ENCODE peak calls at places on chromosome 6, in nine cellular contexts. T, I, E, Y, L, Z, G, K and N are unnamed samples. For H3K4me1, the result is how much of the 10 kb centered on the place peaks cover.

GRCh38 chr6:54073487-54073886 is 37.8 kb upstream of the MLIP start:
- DNase-seq in K (no peak), Z (no peak), I (no peak), Y (no peak), G (no peak), T (no peak), L (no peak), E (no peak), N (no peak)

GRCh38 chr6:169452117-169452868 is 198.6 kb upstream of the THBS2 start:
- DNase-seq in G (peak), Z (no peak), I (peak), Y (no peak), L (peak), K (no peak), T (no peak), E (peak), N (peak)

GRCh38 chr6:163831736-163832135 is 417.2 kb downstream of the QKI start:
- DNase-seq in T (no peak), Y (no peak), G (no peak), Z (no peak), E (no peak), K (no peak), I (no peak), L (no peak), N (no peak)

GRCh38 chr6:35468980-35469710 is 944 bp downstream of the RPL10A start:
- DNase-seq in I (no peak), K (no peak), G (peak), Y (peak), E (no peak), L (no peak), Z (no peak), T (no peak), N (no peak)

GRCh38 chr6:89443658-89444057 is 10.7 kb downstream of the ANKRD6 start:
- DNase-seq in Z (no peak), K (no peak), I (no peak), E (no peak), L (no peak), G (no peak), T (no peak), Y (no peak), N (no peak)

GRCh38 chr6:149615805-149616204 is 32.7 kb downstream of the KATNA1 start:
- DNase-seq in T (no peak), Y (no peak), L (no peak), E (no peak), G (no peak), I (no peak), K (no peak), Z (no peak), N (no peak)

GRCh38 chr6:161104966-161105365 is 113.4 kb downstream of the MAP3K4 start:
- DNase-seq in E (no peak), I (no peak), L (no peak), T (no peak), Y (no peak), G (no peak), K (no peak), Z (no peak), N (no peak)

GRCh38 chr6:54617730-54618129 is 228.8 kb upstream of the FAM83B start:
- DNase-seq in Z (no peak), Y (no peak), I (no peak), K (no peak), T (no peak), G (no peak), E (no peak), L (no peak), N (no peak)

GRCh38 chr6:124970243-124970642 is 8.0 kb downstream of the RNF217 start:
- DNase-seq in Z (no peak), K (no peak), G (no peak), E (no peak), T (no peak), L (no peak), I (no peak), Y (no peak), N (no peak)

GRCh38 chr6:74715362-74716068 is 490.3 kb downstream of the COL12A1 start:
- DNase-seq in E (no peak), I (no peak), T (no peak), Y (no peak), K (no peak), Z (no peak), G (no peak), L (no peak), N (no peak)

GRCh38 chr6:26611599-26611998 is 14.8 kb downstream of the ABT1 start:
- DNase-seq in Y (no peak), E (no peak), I (no peak), G (no peak), L (no peak), Z (no peak), T (no peak), K (no peak), N (no peak)

GRCh38 chr6:158086054-158086705 is 81.9 kb downstream of the SERAC1 start:
- DNase-seq in Z (no peak), G (no peak), I (no peak), L (no peak), Y (no peak), E (no peak), K (peak), T (no peak), N (no peak)

GRCh38 chr6:2959909-2960719 is 11.3 kb downstream of the SERPINB6 start:
- DNase-seq in K (no peak), L (no peak), E (no peak), G (no peak), Z (no peak), Y (no peak), I (no peak), T (no peak), N (no peak)

GRCh38 chr6:139392834-139393233 is 18.4 kb upstream of the CITED2 start:
- DNase-seq in I (no peak), T (no peak), Z (no peak), E (no peak), L (no peak), Y (no peak), G (no peak), K (no peak), N (no peak)

GRCh38 chr6:40477246-40478126 is 109.7 kb downstream of the LRFN2 start:
- DNase-seq in Z (peak), L (peak), E (no peak), I (no peak), G (no peak), K (no peak), T (no peak), Y (no peak), N (no peak)

GRCh38 chr6:154478691-154479090 is 31.8 kb downstream of the CNKSR3 start:
- DNase-seq in T (no peak), Z (no peak), E (no peak), I (no peak), L (no peak), Y (no peak), K (no peak), G (no peak), N (no peak)

GRCh38 chr6:38034269-38034914 is 214.9 kb downstream of the ZFAND3 start:
- DNase-seq in E (no peak), K (no peak), Z (no peak), T (no peak), L (no peak), I (no peak), Y (no peak), G (no peak), N (no peak)

GRCh38 chr6:31736768-31737314 is 511 bp upstream of the CLIC1 start:
- DNase-seq in Y (peak), L (peak), Z (no peak), K (no peak), G (no peak), E (no peak), I (no peak), T (no peak), N (no peak)

GRCh38 chr6:31736026-31736767 is at the start of gene CLIC1:
- DNase-seq in G (peak), Y (peak), I (peak), T (peak), E (peak), Z (peak), K (peak), L (peak), N (peak)

GRCh38 chr6:31733734-31734133 is 2.6 kb downstream of the CLIC1 start:
- DNase-seq in Z (no peak), T (no peak), I (no peak), L (no peak), G (no peak), K (no peak), E (no peak), Y (peak), N (no peak)

GRCh38 chr6:31734247-31734702 is 2.1 kb downstream of the CLIC1 start:
- DNase-seq in E (no peak), Y (peak), G (no peak), K (no peak), L (no peak), Z (no peak), I (no peak), T (no peak), N (no peak)

DNA sequence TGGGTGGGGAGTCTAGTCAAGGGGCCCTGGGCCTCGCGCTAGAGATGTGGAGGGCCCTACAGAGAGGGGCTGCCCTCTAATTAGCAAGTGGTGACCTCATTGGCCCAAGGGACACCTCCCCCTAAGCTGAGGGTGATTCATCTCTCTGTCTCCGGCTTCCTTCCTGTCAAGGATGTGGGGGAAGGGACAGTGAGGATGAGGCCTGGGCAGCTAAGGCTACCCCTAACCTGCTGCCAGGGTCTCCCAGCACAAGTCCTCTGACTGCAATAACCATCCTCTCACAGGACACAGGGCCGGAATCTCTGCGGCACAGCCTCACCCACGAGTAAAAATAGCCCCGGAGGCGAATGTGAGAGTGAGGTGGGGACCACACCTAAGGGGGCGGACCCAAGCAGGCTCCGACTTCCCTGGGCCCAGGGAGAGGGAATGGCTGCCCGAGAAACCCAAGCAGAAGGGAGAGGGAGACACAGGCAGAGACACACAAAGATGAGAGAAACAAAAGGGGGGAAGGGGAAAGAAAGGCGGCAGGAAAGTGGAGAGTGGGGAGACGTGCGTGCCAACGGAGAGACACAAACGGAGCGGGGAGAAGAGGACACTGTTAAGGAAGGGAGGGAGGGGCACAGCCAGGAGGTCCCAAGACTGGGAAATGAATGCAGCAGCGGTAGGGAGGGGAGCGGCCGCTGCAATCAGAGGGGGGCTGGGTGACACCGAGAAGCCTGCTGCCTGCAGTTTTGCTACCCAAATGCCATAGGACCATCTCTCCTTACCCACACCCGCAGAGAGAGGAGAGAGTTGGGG is 1.4 kb downstream of the CLIC1 start:
- DNase-seq in Z (peak), G (peak), I (no peak), E (no peak), L (peak), T (peak), K (peak), Y (peak), N (peak)
- H3K4me1 ChIP-seq in Z (under half), G (under half), I (under half), E (half or more), L (half or more), T (under half), K (under half), Y (half or more), N (under half)

GRCh38 chr6:104305206-104305605 is 554.5 kb downstream of the HACE1 start:
- DNase-seq in L (no peak), K (no peak), Z (no peak), I (no peak), E (no peak), G (no peak), Y (no peak), T (no peak), N (no peak)
- TF ChIP-seq POLR2A in L (no peak), K (no peak), Z (no peak), I (no peak), E (no peak), G (no peak), Y (no peak), T (no peak), N (no peak)

GRCh38 chr6:30684386-30685156 is 1.9 kb downstream of the PPP1R18 start:
- DNase-seq in Y (peak), Z (peak), L (peak), G (peak), E (no peak), T (no peak), K (no peak), I (peak), N (no peak)
- H3K4me1 ChIP-seq in Y (under half), Z (under half), L (half or more), G (under half), E (half or more), T (half or more), K (under half), I (under half), N (under half)

GRCh38 chr6:14922706-14923105 is 323.2 kb upstream of the JARID2 start:
- DNase-seq in Z (no peak), T (no peak), L (no peak), K (no peak), Y (no peak), G (no peak), I (no peak), E (no peak), N (no peak)

GRCh38 chr6:14921170-14921569 is 324.7 kb upstream of the JARID2 start:
- DNase-seq in G (peak), Z (no peak), E (no peak), K (no peak), L (peak), Y (peak), I (peak), T (no peak), N (peak)

GRCh38 chr6:14924126-14925024 is 321.5 kb upstream of the JARID2 start:
- DNase-seq in L (no peak), G (no peak), I (no peak), Z (no peak), E (no peak), T (no peak), Y (no peak), K (peak), N (no peak)

GRCh38 chr6:14922306-14922705 is 323.6 kb upstream of the JARID2 start:
- DNase-seq in T (no peak), G (no peak), E (no peak), K (no peak), I (peak), Y (no peak), L (no peak), Z (no peak), N (no peak)

GRCh38 chr6:14921878-14922277 is 324.0 kb upstream of the JARID2 start:
- DNase-seq in Z (no peak), T (no peak), L (no peak), G (no peak), Y (no peak), I (peak), K (no peak), E (no peak), N (no peak)
- TF ChIP-seq POLR2A in Z (no peak), T (no peak), L (no peak), G (no peak), Y (no peak), I (no peak), K (no peak), E (no peak), N (no peak)

GRCh38 chr6:42978793-42979522 is at the start of gene PEX6:
- DNase-seq in K (peak), T (peak), G (peak), E (peak), Y (peak), I (peak), L (peak), Z (peak), N (peak)

GRCh38 chr6:42981866-42982265 is 2.5 kb upstream of the PPP2R5D start:
- DNase-seq in E (no peak), Z (no peak), Y (no peak), G (no peak), L (no peak), K (no peak), T (no peak), I (no peak), N (no peak)

GRCh38 chr6:42978487-42978792 is 541 bp downstream of the PEX6 start:
- DNase-seq in E (no peak), Y (peak), L (peak), K (peak), G (peak), I (no peak), T (peak), Z (no peak), N (peak)

GRCh38 chr6:42984001-42984923 is at the start of gene PPP2R5D:
- DNase-seq in I (peak), L (peak), K (peak), Z (peak), Y (peak), E (peak), T (peak), G (peak), N (peak)

GRCh38 chr6:42979523-42980177 is 669 bp upstream of the PEX6 start:
- DNase-seq in Z (no peak), T (peak), Y (no peak), L (no peak), G (no peak), K (no peak), I (no peak), E (no peak), N (no peak)
- H3K4me1 ChIP-seq in Z (under half), T (under half), Y (under half), L (under half), G (under half), K (under half), I (under half), E (under half), N (under half)